ENCODE peak calls at places on chromosomes 2 and 18, in six cellular contexts. M is HCT116, I is K562, Q is HepG2, U is H1, Z is GM12878. S is an unnamed sample.

GRCh38 chr2:121131375-121131774 is 153.6 kb downstream of the TFCP2L1 start:
- DNase-seq in M (no peak), I (no peak), Q (no peak), U (no peak), Z (no peak), S (no peak)

GRCh38 chr2:128746356-128746755 is 427.7 kb upstream of the HS6ST1 start:
- DNase-seq in M (no peak), I (no peak), Q (peak; percentile 21), U (no peak), Z (no peak), S (no peak)

GRCh38 chr2:86414996-86415395 is 26.2 kb upstream of the KDM3A start:
- DNase-seq in M (no peak), I (no peak), Q (no peak), U (no peak), Z (no peak), S (no peak)

GRCh38 chr2:128638741-128639477 is 320.2 kb upstream of the HS6ST1 start:
- DNase-seq in M (no peak), I (no peak), Q (no peak), U (peak; percentile 88), Z (no peak), S (peak; percentile 90)

GRCh38 chr2:30222636-30223360 is 8.5 kb upstream of the LBH start:
- DNase-seq in M (no peak), I (no peak), Q (no peak), U (no peak), Z (no peak), S (no peak)

GRCh38 chr2:45676088-45676487 is 24.6 kb downstream of the PRKCE start:
- DNase-seq in M (no peak), I (no peak), Q (no peak), U (no peak), Z (no peak), S (no peak)

GRCh38 chr2:64905338-64906024 is 83.7 kb upstream of the SLC1A4 start:
- DNase-seq in M (no peak), I (no peak), Q (no peak), U (no peak), Z (no peak), S (no peak)

GRCh38 chr2:65991332-65991731 is 443.6 kb upstream of the MEIS1 start:
- DNase-seq in M (no peak), I (no peak), Q (no peak), U (no peak), Z (no peak), S (no peak)

GRCh38 chr2:190205643-190206042 is 114.0 kb downstream of the HIBCH start:
- DNase-seq in M (no peak), I (no peak), Q (no peak), U (no peak), Z (no peak), S (no peak)

GRCh38 chr2:45177870-45178269 is 168.6 kb upstream of the SIX2 start:
- DNase-seq in M (no peak), I (no peak), Q (no peak), U (no peak), Z (no peak), S (no peak)

GRCh38 chr18:67243799-67244587 is 272.5 kb downstream of the DSEL start:
- DNase-seq in M (no peak), I (no peak), Q (no peak), U (no peak), Z (no peak), S (no peak)

GRCh38 chr2:183035954-183036669 is 2.1 kb downstream of the NCKAP1 start:
- DNase-seq in M (no peak), I (no peak), Q (no peak), U (no peak), Z (peak; percentile 15), S (no peak)

GRCh38 chr2:227374158-227374557 is 4.9 kb downstream of the TM4SF20 start:
- DNase-seq in M (no peak), I (no peak), Q (no peak), U (no peak), Z (no peak), S (no peak)

GRCh38 chr2:149160701-149161217 is 122.3 kb downstream of the LYPD6B start:
- DNase-seq in M (no peak), I (no peak), Q (no peak), U (no peak), Z (peak; percentile 71), S (no peak)

GRCh38 chr18:46555724-46556123 is 101.3 kb downstream of the LOXHD1 start:
- DNase-seq in M (peak; percentile 32), I (peak; percentile 53), Q (peak; percentile 38), U (peak; percentile 21), Z (no peak), S (peak; percentile 77)

GRCh38 chr2:80304522-80304878 is at the start of gene LRRTM1:
- DNase-seq in M (no peak), I (no peak), Q (no peak), U (no peak), Z (no peak), S (peak; percentile 42)

GRCh38 chr2:74414913-74415761 is 6.3 kb downstream of the C2orf81 start:
- DNase-seq in M (no peak), I (no peak), Q (no peak), U (no peak), Z (no peak), S (peak; percentile 62)
- TF ChIP-seq CTCF in M (no peak), I (no peak), Q (no peak), U (no peak), Z (peak; percentile 16), S (no peak)

GRCh38 chr2:5373200-5373599 is 319.0 kb upstream of the SOX11 start:
- DNase-seq in M (no peak), I (peak; percentile 9), Q (no peak), U (peak; percentile 54), Z (no peak), S (no peak)
- TF ChIP-seq ATF3 in M (no peak), I (no peak), Q (no peak), U (no peak), Z (no peak), S (no peak)

GRCh38 chr2:27308359-27308875 is at the start of gene UCN:
- DNase-seq in M (no peak), I (no peak), Q (no peak), U (no peak), Z (no peak), S (peak; percentile 79)

GRCh38 chr2:27306136-27306535 is 2.1 kb downstream of the UCN start:
- DNase-seq in M (no peak), I (no peak), Q (no peak), U (no peak), Z (no peak), S (no peak)

GRCh38 chr2:27305516-27305915 is 2.7 kb downstream of the UCN start:
- DNase-seq in M (no peak), I (no peak), Q (no peak), U (no peak), Z (no peak), S (no peak)

GRCh38 chr2:27307545-27308358 is 493 bp downstream of the UCN start:
- DNase-seq in M (no peak), I (no peak), Q (no peak), U (no peak), Z (no peak), S (peak; percentile 30)

GRCh38 chr2:27306657-27307544 is 1.3 kb downstream of the UCN start:
- DNase-seq in M (no peak), I (no peak), Q (no peak), U (no peak), Z (no peak), S (peak; percentile 53)
- TF ChIP-seq CTCF in M (no peak), I (no peak), Q (no peak), U (no peak), Z (no peak), S (no peak)

DNA sequence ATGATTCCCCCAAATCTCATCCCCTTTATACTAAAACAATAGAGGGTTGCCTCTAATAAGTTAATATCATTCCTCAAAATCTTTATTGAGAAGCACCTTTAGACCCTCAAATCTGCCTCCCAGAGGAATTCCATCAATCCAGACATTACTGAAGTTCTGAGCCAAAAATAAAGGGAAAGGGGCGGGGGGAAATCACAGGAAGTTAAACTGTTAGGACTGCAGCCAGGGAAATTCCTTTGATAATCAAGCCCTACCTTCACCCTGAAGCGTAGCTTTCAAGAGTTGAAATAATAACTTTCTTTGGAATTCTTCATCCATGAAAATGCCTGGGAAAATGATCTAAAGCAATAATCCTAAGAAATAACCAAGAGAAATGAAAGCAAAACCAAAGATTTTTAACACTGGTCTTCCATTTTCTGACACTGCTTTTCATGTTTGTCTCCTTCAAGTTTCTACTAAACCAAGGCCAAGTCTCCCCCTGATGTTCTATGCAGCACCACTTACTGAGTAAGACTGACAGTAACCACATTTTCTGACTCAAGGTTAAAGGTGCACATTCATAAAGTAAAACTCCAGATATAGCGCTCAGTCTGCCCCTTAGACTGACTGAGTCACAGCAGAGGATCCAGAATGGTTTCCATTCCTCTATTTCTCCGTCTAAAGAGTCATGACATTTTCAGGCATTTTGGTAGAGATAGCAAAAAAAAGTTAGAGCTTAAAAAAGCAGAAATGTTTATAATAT is 78.2 kb downstream of the TCF4 start:
- DNase-seq in M (no peak), I (no peak), Q (no peak), U (no peak), Z (peak; percentile 17), S (no peak)
- TF ChIP-seq ATF3 in M (no peak), I (no peak), Q (no peak), U (no peak), Z (no peak), S (no peak)

GRCh38 chr2:150599889-150600288 is 112.4 kb upstream of the RND3 start:
- DNase-seq in M (no peak), I (no peak), Q (no peak), U (no peak), Z (no peak), S (no peak)
- TF ChIP-seq CTCF in M (peak; percentile 38), I (no peak), Q (no peak), U (no peak), Z (no peak), S (no peak)

DNA sequence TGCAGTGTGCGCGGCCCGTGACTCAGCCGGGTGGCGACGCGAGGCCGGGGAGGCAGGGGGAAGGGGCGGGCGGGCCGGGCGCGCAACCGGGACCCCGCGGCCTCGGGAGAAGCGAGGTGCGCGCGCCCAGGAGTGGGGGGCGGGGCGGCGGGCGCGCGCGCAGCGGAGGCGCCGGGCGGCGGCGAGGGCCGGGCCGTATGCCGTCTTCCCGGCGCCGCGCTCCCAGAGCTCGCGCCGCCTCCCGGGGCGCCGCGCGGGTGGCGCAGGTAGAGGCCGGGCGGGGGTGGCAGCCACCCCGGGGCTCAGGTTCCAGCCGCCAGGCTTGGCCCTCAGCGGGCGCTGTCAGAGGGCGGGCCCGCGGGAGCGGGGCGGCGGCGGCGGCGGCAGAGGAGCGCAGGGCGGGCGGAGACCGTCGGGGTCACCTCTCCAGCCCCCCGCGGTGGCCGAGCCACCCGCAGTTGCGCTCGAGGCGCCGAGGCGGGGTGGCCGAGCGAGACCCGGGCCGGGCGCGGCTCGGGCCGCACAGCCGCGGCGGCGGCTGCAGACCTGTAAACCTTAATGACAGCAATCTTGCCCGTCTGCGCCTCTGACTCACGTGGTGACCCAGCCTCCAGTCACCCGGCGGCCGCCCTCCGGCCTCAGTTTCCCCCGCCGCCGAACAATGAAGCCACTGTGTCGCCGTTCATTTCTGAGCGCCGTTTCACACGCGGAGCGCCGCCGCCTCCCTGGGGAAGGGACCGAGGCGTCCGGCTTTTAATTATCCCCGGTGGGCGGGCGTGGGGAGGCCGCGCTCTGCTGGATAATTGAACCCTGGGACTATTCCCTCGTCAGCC is 25.3 kb upstream of the SMAD7 start:
- DNase-seq in M (no peak), I (peak; percentile 94), Q (no peak), U (no peak), Z (no peak), S (peak; percentile 40)
- TF ChIP-seq ATF3 in M (no peak), I (no peak), Q (no peak), U (no peak), Z (no peak), S (no peak)